ENCODE peak calls at places on chromosomes 2 and 18, in five cellular contexts. V is NB4, N is pancreas, G is fibroblast of lung, F is substantia nigra. O is an unnamed sample.

GRCh38 chr2:224162122-224162521 is 123.0 kb upstream of the SERPINE2 start:
- DNase-seq in V (no peak), N (no peak), G (peak; percentile 33), F (no peak), O (peak; percentile 47)

GRCh38 chr2:169509230-169509917 is at the start of gene KLHL41:
- DNase-seq in V (no peak), N (no peak), G (peak; percentile 83), F (no peak), O (no peak)

GRCh38 chr2:196798980-196799379 is 503 bp downstream of the GTF3C3 start:
- DNase-seq in V (peak; percentile 31), N (no peak), G (peak; percentile 23), F (no peak), O (peak; percentile 15)

GRCh38 chr18:45255142-45255890 is 360.0 kb upstream of the SLC14A2 start:
- DNase-seq in V (no peak), N (no peak), G (peak; percentile 91), F (no peak), O (peak; percentile 71)

GRCh38 chr2:133862400-133862977 is 294.2 kb upstream of the NCKAP5 start:
- DNase-seq in V (no peak), N (no peak), G (no peak), F (no peak), O (no peak)

GRCh38 chr18:9137168-9138066 is 836 bp downstream of the ANKRD12 start:
- DNase-seq in V (peak; percentile 80), N (peak; percentile 84), G (peak; percentile 79), F (peak; percentile 48), O (peak; percentile 60)

GRCh38 chr2:46171996-46172546 is 125.1 kb upstream of the EPAS1 start:
- DNase-seq in V (no peak), N (no peak), G (no peak), F (no peak), O (no peak)

GRCh38 chr2:198697794-198698193 is 759.9 kb downstream of the SATB2 start:
- DNase-seq in V (no peak), N (no peak), G (no peak), F (no peak), O (no peak)

GRCh38 chr2:17814601-17815000 is 1.7 kb upstream of the MSGN1 start:
- DNase-seq in V (no peak), N (no peak), G (no peak), F (no peak), O (no peak)

GRCh38 chr2:1653137-1653789 is 91.1 kb downstream of the PXDN start:
- DNase-seq in V (no peak), N (peak; percentile 44), G (peak; percentile 97), F (no peak), O (no peak)

GRCh38 chr2:35989523-35989922 is 366.1 kb upstream of the CRIM1 start:
- DNase-seq in V (peak; percentile 54), N (no peak), G (no peak), F (no peak), O (peak; percentile 26)

GRCh38 chr2:12923907-12924610 is 207.3 kb downstream of the TRIB2 start:
- DNase-seq in V (no peak), N (no peak), G (peak; percentile 43), F (no peak), O (no peak)

GRCh38 chr2:141393214-141393545 is 737.6 kb downstream of the LRP1B start:
- DNase-seq in V (no peak), N (no peak), G (no peak), F (no peak), O (peak; percentile 84)

GRCh38 chr2:159101755-159102489 is 133.5 kb downstream of the TANC1 start:
- DNase-seq in V (no peak), N (no peak), G (no peak), F (peak; percentile 24), O (no peak)

GRCh38 chr2:237704476-237705224 is 77.3 kb downstream of the LRRFIP1 start:
- DNase-seq in V (no peak), N (no peak), G (peak; percentile 60), F (no peak), O (peak; percentile 78)

GRCh38 chr2:201129044-201129505 is 13.1 kb downstream of the CFLAR start:
- DNase-seq in V (peak; percentile 55), N (no peak), G (no peak), F (no peak), O (peak; percentile 84)

GRCh38 chr2:13638181-13638580 is 921.4 kb downstream of the TRIB2 start:
- DNase-seq in V (no peak), N (no peak), G (peak; percentile 26), F (no peak), O (peak; percentile 52)

GRCh38 chr2:8602809-8603208 is 79.0 kb upstream of the ID2 start:
- DNase-seq in V (peak; percentile 48), N (no peak), G (no peak), F (no peak), O (no peak)

GRCh38 chr2:71778514-71779305 is 325.3 kb downstream of the DYSF start:
- DNase-seq in V (no peak), N (no peak), G (peak; percentile 25), F (no peak), O (no peak)

GRCh38 chr18:58373486-58373885 is 255.4 kb downstream of the ALPK2 start:
- DNase-seq in V (no peak), N (no peak), G (no peak), F (no peak), O (no peak)

GRCh38 chr18:45423664-45424063 is 191.6 kb upstream of the SLC14A2 start:
- DNase-seq in V (no peak), N (no peak), G (no peak), F (no peak), O (no peak)

GRCh38 chr2:37250869-37251740 is 19.6 kb downstream of the NDUFAF7 start:
- DNase-seq in V (no peak), N (no peak), G (no peak), F (no peak), O (no peak)

GRCh38 chr2:222982010-222982908 is 69.7 kb upstream of the KCNE4 start:
- DNase-seq in V (peak; percentile 83), N (no peak), G (peak; percentile 93), F (peak; percentile 27), O (peak; percentile 50)

GRCh38 chr2:211611621-211612020 is 927.0 kb downstream of the ERBB4 start:
- DNase-seq in V (peak; percentile 5), N (no peak), G (no peak), F (no peak), O (no peak)

GRCh38 chr2:232839680-232840079 is 30.4 kb upstream of the SNORC start:
- DNase-seq in V (peak; percentile 85), N (no peak), G (no peak), F (no peak), O (no peak)

O was measured in A172.